ENCODE peak calls at places on chromosome 9, in eight cellular contexts. One of them, this sample, is unnamed. For H3K4me1, the result is how much of the 10 kb centered on the place peaks cover.

GRCh38 chr9:73565833-73566465 is 414.3 kb downstream of the ANXA1 start:
- DNase-seq in breast epithelium: no peak
- DNase-seq in CD8-positive, alpha-beta T cell: no peak
- DNase-seq in esophagus squamous epithelium: no peak
- DNase-seq in heart left ventricle: no peak
- DNase-seq in left ventricle myocardium inferior: no peak
- DNase-seq in pancreas: no peak
- DNase-seq in Panc1: no peak
- DNase-seq in this sample: no peak

GRCh38 chr9:129834489-129835127 is 467 bp downstream of the C9orf78 start:
- DNase-seq in breast epithelium: no peak
- DNase-seq in CD8-positive, alpha-beta T cell: peak
- DNase-seq in esophagus squamous epithelium: no peak
- DNase-seq in heart left ventricle: no peak
- DNase-seq in left ventricle myocardium inferior: no peak
- DNase-seq in pancreas: no peak
- DNase-seq in Panc1: no peak
- DNase-seq in this sample: peak

GRCh38 chr9:104743377-104743985 is 4.0 kb upstream of the NIPSNAP3A start:
- DNase-seq in breast epithelium: no peak
- DNase-seq in CD8-positive, alpha-beta T cell: peak
- DNase-seq in esophagus squamous epithelium: no peak
- DNase-seq in heart left ventricle: peak
- DNase-seq in left ventricle myocardium inferior: no peak
- DNase-seq in pancreas: peak
- DNase-seq in Panc1: peak
- DNase-seq in this sample: no peak

GRCh38 chr9:71446081-71446480 is 322.2 kb downstream of the CEMIP2 start:
- DNase-seq in breast epithelium: no peak
- DNase-seq in CD8-positive, alpha-beta T cell: no peak
- DNase-seq in esophagus squamous epithelium: no peak
- DNase-seq in heart left ventricle: no peak
- DNase-seq in left ventricle myocardium inferior: no peak
- DNase-seq in pancreas: no peak
- DNase-seq in Panc1: no peak
- DNase-seq in this sample: no peak

GRCh38 chr9:35070823-35071813 is 1.3 kb downstream of the VCP start:
- DNase-seq in breast epithelium: peak
- DNase-seq in CD8-positive, alpha-beta T cell: no peak
- DNase-seq in esophagus squamous epithelium: no peak
- DNase-seq in heart left ventricle: no peak
- DNase-seq in left ventricle myocardium inferior: no peak
- DNase-seq in pancreas: peak
- DNase-seq in Panc1: no peak
- DNase-seq in this sample: no peak

GRCh38 chr9:78130004-78130403 is 98.4 kb upstream of the GNAQ start:
- DNase-seq in breast epithelium: no peak
- DNase-seq in CD8-positive, alpha-beta T cell: no peak
- DNase-seq in esophagus squamous epithelium: no peak
- DNase-seq in heart left ventricle: no peak
- DNase-seq in left ventricle myocardium inferior: no peak
- DNase-seq in pancreas: no peak
- DNase-seq in Panc1: no peak
- DNase-seq in this sample: no peak

GRCh38 chr9:69621735-69622460 is 50.3 kb downstream of the APBA1 start:
- DNase-seq in breast epithelium: no peak
- DNase-seq in CD8-positive, alpha-beta T cell: no peak
- DNase-seq in esophagus squamous epithelium: no peak
- DNase-seq in heart left ventricle: no peak
- DNase-seq in left ventricle myocardium inferior: no peak
- DNase-seq in pancreas: no peak
- DNase-seq in Panc1: no peak
- DNase-seq in this sample: no peak

GRCh38 chr9:92180669-92181181 is 65.5 kb upstream of the SPTLC1 start:
- DNase-seq in breast epithelium: no peak
- DNase-seq in CD8-positive, alpha-beta T cell: no peak
- DNase-seq in esophagus squamous epithelium: no peak
- DNase-seq in heart left ventricle: no peak
- DNase-seq in left ventricle myocardium inferior: no peak
- DNase-seq in pancreas: no peak
- DNase-seq in Panc1: no peak
- DNase-seq in this sample: no peak

GRCh38 chr9:105333076-105333475 is 88.6 kb downstream of the SLC44A1 start:
- DNase-seq in breast epithelium: no peak
- DNase-seq in CD8-positive, alpha-beta T cell: no peak
- DNase-seq in esophagus squamous epithelium: no peak
- DNase-seq in heart left ventricle: no peak
- DNase-seq in left ventricle myocardium inferior: no peak
- DNase-seq in pancreas: no peak
- DNase-seq in Panc1: no peak
- DNase-seq in this sample: no peak

GRCh38 chr9:91214086-91214485 is 147.6 kb downstream of the AUH start:
- DNase-seq in breast epithelium: no peak
- DNase-seq in CD8-positive, alpha-beta T cell: no peak
- DNase-seq in esophagus squamous epithelium: no peak
- DNase-seq in heart left ventricle: no peak
- DNase-seq in left ventricle myocardium inferior: no peak
- DNase-seq in pancreas: no peak
- DNase-seq in Panc1: no peak
- DNase-seq in this sample: no peak

GRCh38 chr9:21506910-21507795 is 25.0 kb upstream of the IFNE start:
- DNase-seq in breast epithelium: no peak
- DNase-seq in CD8-positive, alpha-beta T cell: no peak
- DNase-seq in esophagus squamous epithelium: no peak
- DNase-seq in heart left ventricle: no peak
- DNase-seq in left ventricle myocardium inferior: no peak
- DNase-seq in pancreas: no peak
- DNase-seq in Panc1: no peak
- DNase-seq in this sample: no peak

GRCh38 chr9:14111670-14112069 is 202.3 kb downstream of the NFIB start:
- DNase-seq in breast epithelium: no peak
- DNase-seq in CD8-positive, alpha-beta T cell: no peak
- DNase-seq in esophagus squamous epithelium: no peak
- DNase-seq in heart left ventricle: no peak
- DNase-seq in left ventricle myocardium inferior: no peak
- DNase-seq in pancreas: no peak
- DNase-seq in Panc1: no peak
- DNase-seq in this sample: no peak

GRCh38 chr9:20713172-20713571 is 29.1 kb downstream of the FOCAD start:
- DNase-seq in breast epithelium: no peak
- DNase-seq in CD8-positive, alpha-beta T cell: no peak
- DNase-seq in esophagus squamous epithelium: no peak
- DNase-seq in heart left ventricle: no peak
- DNase-seq in left ventricle myocardium inferior: no peak
- DNase-seq in pancreas: no peak
- DNase-seq in Panc1: no peak
- DNase-seq in this sample: no peak

GRCh38 chr9:111348821-111349271 is 18.8 kb upstream of the OR2K2 start:
- DNase-seq in breast epithelium: no peak
- DNase-seq in CD8-positive, alpha-beta T cell: no peak
- DNase-seq in esophagus squamous epithelium: no peak
- DNase-seq in heart left ventricle: no peak
- DNase-seq in left ventricle myocardium inferior: no peak
- DNase-seq in pancreas: no peak
- DNase-seq in Panc1: no peak
- DNase-seq in this sample: no peak

GRCh38 chr9:98743329-98743728 is 34.6 kb upstream of the GABBR2 start:
- DNase-seq in breast epithelium: no peak
- DNase-seq in CD8-positive, alpha-beta T cell: no peak
- DNase-seq in esophagus squamous epithelium: no peak
- DNase-seq in heart left ventricle: no peak
- DNase-seq in left ventricle myocardium inferior: no peak
- DNase-seq in pancreas: no peak
- DNase-seq in Panc1: no peak
- DNase-seq in this sample: no peak

GRCh38 chr9:33466565-33467495 is 6.9 kb downstream of the NOL6 start:
- DNase-seq in breast epithelium: peak
- DNase-seq in CD8-positive, alpha-beta T cell: peak
- DNase-seq in esophagus squamous epithelium: no peak
- DNase-seq in heart left ventricle: peak
- DNase-seq in left ventricle myocardium inferior: peak
- DNase-seq in pancreas: peak
- DNase-seq in Panc1: no peak
- DNase-seq in this sample: peak

GRCh38 chr9:134333234-134333873 is 7.1 kb downstream of the RXRA start:
- DNase-seq in breast epithelium: no peak
- DNase-seq in CD8-positive, alpha-beta T cell: no peak
- DNase-seq in esophagus squamous epithelium: no peak
- DNase-seq in heart left ventricle: no peak
- DNase-seq in left ventricle myocardium inferior: no peak
- DNase-seq in pancreas: no peak
- DNase-seq in Panc1: no peak
- DNase-seq in this sample: no peak

GRCh38 chr9:70410368-70410767 is 4.1 kb downstream of the KLF9 start:
- DNase-seq in breast epithelium: no peak
- DNase-seq in CD8-positive, alpha-beta T cell: no peak
- DNase-seq in esophagus squamous epithelium: no peak
- DNase-seq in heart left ventricle: no peak
- DNase-seq in left ventricle myocardium inferior: no peak
- DNase-seq in pancreas: no peak
- DNase-seq in Panc1: no peak
- DNase-seq in this sample: no peak

GRCh38 chr9:130597228-130597627 is 17.9 kb downstream of the FUBP3 start:
- DNase-seq in breast epithelium: no peak
- DNase-seq in CD8-positive, alpha-beta T cell: no peak
- DNase-seq in esophagus squamous epithelium: no peak
- DNase-seq in heart left ventricle: no peak
- DNase-seq in left ventricle myocardium inferior: no peak
- DNase-seq in pancreas: no peak
- DNase-seq in Panc1: no peak
- DNase-seq in this sample: no peak

DNA sequence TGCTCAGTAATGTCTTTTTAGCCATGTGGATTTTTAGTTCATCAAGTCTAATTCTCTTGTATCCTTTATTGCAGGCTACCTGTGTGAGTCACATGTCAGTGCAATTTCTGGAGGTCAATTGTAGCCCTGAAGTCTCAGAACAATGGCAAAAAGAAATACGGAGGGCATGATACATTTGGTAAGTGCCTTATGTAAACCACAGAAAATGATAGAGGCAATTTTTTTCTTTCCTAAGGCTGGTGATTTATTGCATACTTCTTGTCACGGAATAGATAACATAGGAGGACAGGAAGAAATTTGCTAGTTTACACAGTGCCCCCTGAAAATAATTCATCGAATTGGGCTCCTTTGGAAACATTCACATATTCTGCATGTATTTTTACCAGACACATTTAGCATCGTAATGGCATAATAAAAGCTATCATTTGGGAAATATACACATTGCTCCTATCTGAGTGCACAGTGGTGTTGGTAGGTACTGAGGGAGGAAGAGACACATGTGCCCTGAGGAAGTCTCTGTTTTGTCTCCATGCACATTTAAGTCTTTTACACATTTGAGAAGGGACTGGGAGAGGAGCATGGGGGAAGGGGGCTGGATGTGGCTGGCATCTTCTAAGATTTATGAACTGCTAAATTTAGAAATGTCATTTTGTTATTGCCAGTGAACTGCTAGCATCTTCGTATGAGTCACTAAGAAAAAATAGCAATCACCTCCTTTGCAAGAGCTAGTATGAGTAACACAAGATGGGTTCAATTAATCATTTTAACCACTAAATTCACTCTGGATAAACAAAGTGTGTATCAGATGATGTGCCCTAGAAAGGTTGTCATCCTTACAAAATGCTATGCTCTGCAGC is 236.1 kb downstream of the DMRTA1 start:
- DNase-seq in breast epithelium: no peak
- DNase-seq in CD8-positive, alpha-beta T cell: no peak
- DNase-seq in esophagus squamous epithelium: no peak
- DNase-seq in heart left ventricle: no peak
- DNase-seq in left ventricle myocardium inferior: no peak
- DNase-seq in pancreas: no peak
- DNase-seq in Panc1: peak
- DNase-seq in this sample: no peak
- H3K27ac ChIP-seq in breast epithelium: no peak
- H3K27ac ChIP-seq in CD8-positive, alpha-beta T cell: no peak
- H3K27ac ChIP-seq in esophagus squamous epithelium: no peak
- H3K27ac ChIP-seq in heart left ventricle: no peak
- H3K27ac ChIP-seq in left ventricle myocardium inferior: no peak
- H3K27ac ChIP-seq in pancreas: no peak
- H3K27ac ChIP-seq in Panc1: no peak
- H3K27ac ChIP-seq in this sample: no peak

DNA sequence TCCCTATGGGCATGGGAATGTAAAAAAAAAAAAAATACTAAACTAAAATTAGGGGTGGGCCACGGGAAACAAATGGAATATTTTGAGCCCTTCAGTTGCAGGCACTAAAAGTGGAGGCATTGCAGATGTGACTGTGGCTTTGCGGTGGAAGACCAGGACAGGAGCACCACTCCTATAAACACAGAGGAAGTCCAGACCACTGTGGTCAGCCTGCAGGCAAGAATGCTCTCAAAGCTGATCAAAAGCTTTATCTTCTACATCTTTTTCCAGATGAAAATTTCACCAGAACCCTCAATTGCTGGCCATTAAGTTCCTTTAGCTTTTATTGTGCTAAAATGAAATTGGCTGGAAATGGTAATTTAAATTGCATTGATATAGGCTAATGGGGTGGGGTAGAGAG is 208.8 kb downstream of the ERCC6L2 start:
- DNase-seq in breast epithelium: no peak
- DNase-seq in CD8-positive, alpha-beta T cell: no peak
- DNase-seq in esophagus squamous epithelium: no peak
- DNase-seq in heart left ventricle: no peak
- DNase-seq in left ventricle myocardium inferior: no peak
- DNase-seq in pancreas: no peak
- DNase-seq in Panc1: no peak
- DNase-seq in this sample: no peak
- H3K4me1 ChIP-seq in breast epithelium: under half
- H3K4me1 ChIP-seq in CD8-positive, alpha-beta T cell: under half
- H3K4me1 ChIP-seq in esophagus squamous epithelium: under half
- H3K4me1 ChIP-seq in heart left ventricle: under half
- H3K4me1 ChIP-seq in left ventricle myocardium inferior: under half
- H3K4me1 ChIP-seq in pancreas: under half
- H3K4me1 ChIP-seq in Panc1: under half
- H3K4me1 ChIP-seq in this sample: under half

GRCh38 chr9:115373000-115373709 is 255.2 kb upstream of the TNC start:
- DNase-seq in breast epithelium: no peak
- DNase-seq in CD8-positive, alpha-beta T cell: no peak
- DNase-seq in esophagus squamous epithelium: no peak
- DNase-seq in heart left ventricle: no peak
- DNase-seq in left ventricle myocardium inferior: no peak
- DNase-seq in pancreas: no peak
- DNase-seq in Panc1: peak
- DNase-seq in this sample: no peak
- TF ChIP-seq CTCF in breast epithelium: no peak
- TF ChIP-seq CTCF in CD8-positive, alpha-beta T cell: no peak
- TF ChIP-seq CTCF in esophagus squamous epithelium: peak
- TF ChIP-seq CTCF in heart left ventricle: no peak
- TF ChIP-seq CTCF in left ventricle myocardium inferior: no peak
- TF ChIP-seq CTCF in pancreas: no peak
- TF ChIP-seq CTCF in Panc1: no peak
- TF ChIP-seq CTCF in this sample: no peak

DNA sequence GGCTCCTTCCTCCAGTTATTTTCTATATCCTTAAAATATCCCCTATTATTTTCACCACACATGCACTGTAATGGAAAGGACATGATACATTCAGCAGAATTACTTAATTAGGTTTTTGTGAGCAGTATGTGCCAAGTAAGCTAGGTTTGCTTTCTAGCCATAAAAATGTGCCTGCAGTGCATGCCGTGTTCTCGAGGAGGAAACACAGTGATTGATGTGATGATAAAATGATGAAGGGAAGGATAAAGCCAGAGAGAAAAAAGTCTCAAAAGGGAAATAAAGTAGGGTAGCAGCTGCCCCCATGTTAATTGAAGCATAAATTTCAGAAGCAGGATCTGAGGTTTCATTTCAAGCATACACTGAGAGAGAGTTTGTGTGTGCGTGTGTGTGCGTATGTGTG is 714.1 kb upstream of the C9orf72 start:
- DNase-seq in breast epithelium: no peak
- DNase-seq in CD8-positive, alpha-beta T cell: no peak
- DNase-seq in esophagus squamous epithelium: no peak
- DNase-seq in heart left ventricle: no peak
- DNase-seq in left ventricle myocardium inferior: no peak
- DNase-seq in pancreas: no peak
- DNase-seq in Panc1: no peak
- DNase-seq in this sample: no peak
- H3K27ac ChIP-seq in breast epithelium: no peak
- H3K27ac ChIP-seq in CD8-positive, alpha-beta T cell: no peak
- H3K27ac ChIP-seq in esophagus squamous epithelium: no peak
- H3K27ac ChIP-seq in heart left ventricle: no peak
- H3K27ac ChIP-seq in left ventricle myocardium inferior: no peak
- H3K27ac ChIP-seq in pancreas: no peak
- H3K27ac ChIP-seq in Panc1: no peak
- H3K27ac ChIP-seq in this sample: no peak

This sample was measured in spleen.